ENCODE peak calls at places on chromosomes 3 and 15, in six cellular contexts. A, C, R, J, I and T are unnamed samples.

GRCh38 chr3:175898194-175898593 is 1039.1 kb downstream of the NAALADL2 start:
- DNase-seq in A (no peak), C (no peak), R (no peak), J (no peak), I (no peak), T (no peak)

GRCh38 chr15:60721706-60722105 is 242.8 kb upstream of the ICE2 start:
- DNase-seq in A (no peak), C (no peak), R (no peak), J (no peak), I (no peak), T (no peak)

GRCh38 chr3:169659096-169659521 is 4.4 kb downstream of the MECOM start:
- DNase-seq in A (no peak), C (no peak), R (peak; percentile 62), J (no peak), I (no peak), T (no peak)

GRCh38 chr3:128312271-128312670 is 154.4 kb downstream of the DNAJB8 start:
- DNase-seq in A (no peak), C (no peak), R (no peak), J (no peak), I (no peak), T (no peak)

GRCh38 chr3:80785475-80785874 is 976.0 kb downstream of the GBE1 start:
- DNase-seq in A (no peak), C (no peak), R (no peak), J (no peak), I (no peak), T (no peak)

GRCh38 chr15:98983333-98983732 is 24.3 kb downstream of the PGPEP1L start:
- DNase-seq in A (no peak), C (peak; percentile 16), R (peak; percentile 37), J (peak; percentile 37), I (peak; percentile 56), T (peak; percentile 91)

GRCh38 chr3:172174396-172175253 is 135.2 kb downstream of the FNDC3B start:
- DNase-seq in A (no peak), C (no peak), R (no peak), J (no peak), I (no peak), T (no peak)

GRCh38 chr3:191356586-191357439 is 26.5 kb upstream of the UTS2B start:
- DNase-seq in A (peak; percentile 42), C (no peak), R (no peak), J (peak; percentile 21), I (no peak), T (no peak)

GRCh38 chr3:36907911-36908646 is 36.8 kb downstream of the TRANK1 start:
- DNase-seq in A (no peak), C (peak; percentile 86), R (peak; percentile 56), J (peak; percentile 33), I (no peak), T (no peak)

GRCh38 chr3:196320110-196320509 is 2.1 kb upstream of the DYNLT2B start:
- DNase-seq in A (no peak), C (no peak), R (no peak), J (no peak), I (no peak), T (no peak)

GRCh38 chr3:12758025-12758830 is 831 bp downstream of the TMEM40 start:
- DNase-seq in A (no peak), C (no peak), R (no peak), J (peak; percentile 66), I (peak; percentile 16), T (no peak)

GRCh38 chr3:149970716-149971402 is at the start of gene PFN2:
- DNase-seq in A (peak; percentile 37), C (peak; percentile 70), R (peak; percentile 59), J (peak; percentile 79), I (no peak), T (no peak)

GRCh38 chr15:92611150-92611549 is 44.4 kb downstream of the FAM174B start:
- DNase-seq in A (no peak), C (no peak), R (no peak), J (no peak), I (no peak), T (no peak)

GRCh38 chr3:187935623-187936156 is 190.4 kb upstream of the BCL6 start:
- DNase-seq in A (no peak), C (peak; percentile 19), R (no peak), J (no peak), I (no peak), T (no peak)

GRCh38 chr3:56251343-56251945 is 216.8 kb downstream of the ERC2 start:
- DNase-seq in A (peak; percentile 24), C (peak; percentile 17), R (no peak), J (peak; percentile 66), I (peak; percentile 59), T (no peak)

GRCh38 chr3:126434931-126435411 is 40.3 kb downstream of the CFAP100 start:
- DNase-seq in A (no peak), C (no peak), R (peak; percentile 6), J (no peak), I (no peak), T (no peak)

GRCh38 chr15:72902245-72902928 is 118.8 kb upstream of the ADPGK start:
- DNase-seq in A (no peak), C (peak; percentile 14), R (no peak), J (peak; percentile 78), I (no peak), T (no peak)

GRCh38 chr3:157500232-157500631 is 3.0 kb downstream of the VEPH1 start:
- DNase-seq in A (peak; percentile 26), C (peak; percentile 8), R (no peak), J (no peak), I (no peak), T (no peak)

GRCh38 chr3:69948246-69948862 is 51.2 kb upstream of the SAMMSON start:
- DNase-seq in A (peak; percentile 6), C (no peak), R (no peak), J (no peak), I (peak; percentile 19), T (no peak)

GRCh38 chr3:115659253-115659652 is 35.9 kb downstream of the GAP43 start:
- DNase-seq in A (no peak), C (no peak), R (no peak), J (no peak), I (no peak), T (no peak)

GRCh38 chr3:24088782-24089181 is 143.7 kb downstream of the NR1D2 start:
- DNase-seq in A (peak; percentile 28), C (no peak), R (no peak), J (no peak), I (no peak), T (no peak)

GRCh38 chr3:23859012-23859743 is 53.4 kb downstream of the UBE2E1 start:
- DNase-seq in A (no peak), C (no peak), R (no peak), J (peak; percentile 45), I (no peak), T (no peak)

GRCh38 chr3:143637133-143637532 is 211.1 kb downstream of the SLC9A9 start:
- DNase-seq in A (no peak), C (no peak), R (no peak), J (no peak), I (no peak), T (no peak)

GRCh38 chr3:38026856-38027255 is 2.6 kb downstream of the PLCD1 start:
- DNase-seq in A (no peak), C (no peak), R (no peak), J (no peak), I (no peak), T (no peak)

GRCh38 chr15:64148581-64148980 is 3.0 kb upstream of the SNX22 start:
- DNase-seq in A (no peak), C (no peak), R (no peak), J (no peak), I (no peak), T (no peak)

GRCh38 chr15:89777073-89777820 is 1.1 kb downstream of the MESP2 start:
- DNase-seq in A (no peak), C (no peak), R (no peak), J (no peak), I (no peak), T (no peak)

GRCh38 chr15:89774492-89774891 is 1.6 kb upstream of the MESP2 start:
- DNase-seq in A (no peak), C (no peak), R (no peak), J (no peak), I (no peak), T (no peak)

GRCh38 chr15:89777821-89778380 is 1.8 kb downstream of the MESP2 start:
- DNase-seq in A (no peak), C (no peak), R (no peak), J (no peak), I (no peak), T (no peak)

GRCh38 chr15:89775815-89776214 is 317 bp upstream of the MESP2 start:
- DNase-seq in A (no peak), C (no peak), R (no peak), J (no peak), I (no peak), T (no peak)

GRCh38 chr15:89776274-89777072 is at the start of gene MESP2:
- DNase-seq in A (peak; percentile 50), C (peak; percentile 88), R (peak; percentile 75), J (peak; percentile 89), I (no peak), T (peak; percentile 94)
- TF ChIP-seq CTCF in A (peak; percentile 39), C (peak; percentile 58), R (no peak), J (no peak), I (peak; percentile 37), T (peak; percentile 43)

GRCh38 chr15:82943176-82943575 is 9.3 kb downstream of the HOMER2 start:
- DNase-seq in A (no peak), C (no peak), R (no peak), J (no peak), I (no peak), T (no peak)
- TF ChIP-seq CTCF in A (no peak), C (no peak), R (no peak), J (no peak), I (no peak), T (no peak)

GRCh38 chr15:83209333-83209732 is 1.7 kb upstream of the HDGFL3 start:
- DNase-seq in A (no peak), C (no peak), R (no peak), J (no peak), I (no peak), T (no peak)
- TF ChIP-seq CTCF in A (no peak), C (no peak), R (no peak), J (no peak), I (no peak), T (no peak)

GRCh38 chr3:123804676-123805075 is 79.5 kb downstream of the MYLK start:
- DNase-seq in A (no peak), C (no peak), R (no peak), J (no peak), I (no peak), T (no peak)

GRCh38 chr3:123803521-123803920 is 80.6 kb downstream of the MYLK start:
- DNase-seq in A (no peak), C (peak; percentile 34), R (no peak), J (no peak), I (no peak), T (no peak)

GRCh38 chr3:123808812-123809211 is 75.3 kb downstream of the MYLK start:
- DNase-seq in A (no peak), C (no peak), R (no peak), J (no peak), I (no peak), T (no peak)

GRCh38 chr3:123807820-123808219 is 76.3 kb downstream of the MYLK start:
- DNase-seq in A (no peak), C (peak; percentile 64), R (peak; percentile 32), J (peak; percentile 15), I (no peak), T (no peak)

DNA sequence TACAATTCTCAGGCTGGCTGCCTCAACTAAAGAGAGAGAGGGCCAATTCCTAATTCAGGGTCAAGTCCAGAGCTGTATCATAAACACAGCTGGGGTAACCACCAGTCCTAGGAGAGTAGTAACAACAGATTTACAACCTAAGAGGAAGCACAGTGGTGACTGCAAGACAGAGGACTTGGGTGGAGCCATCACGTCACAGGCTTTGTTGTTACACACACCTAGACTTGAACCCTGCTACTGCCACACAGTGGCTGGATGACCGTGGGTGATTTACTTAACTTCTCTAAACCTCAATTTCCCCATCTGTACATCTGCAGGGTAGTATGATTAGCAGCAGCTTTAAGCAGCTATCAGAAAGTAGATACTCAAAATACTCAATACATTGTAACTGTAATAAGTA is 78.6 kb downstream of the MYLK start:
- DNase-seq in A (no peak), C (peak; percentile 41), R (no peak), J (no peak), I (no peak), T (no peak)
- TF ChIP-seq CTCF in A (no peak), C (no peak), R (no peak), J (no peak), I (no peak), T (no peak)